ENCODE peak calls at places on chromosome 16, in eight cellular contexts. One of them, this sample, is unnamed.

GRCh38 chr16:23944381-23944780 is 108.6 kb downstream of the PRKCB start:
- DNase-seq in AG09309: no peak
- DNase-seq in lower leg skin: peak
- DNase-seq in foreskin fibroblast: no peak
- DNase-seq in tibial artery: no peak
- DNase-seq in cardiac muscle cell: no peak
- DNase-seq in astrocyte of the spinal cord: no peak
- DNase-seq in cardiac fibroblast: no peak
- DNase-seq in this sample: peak

GRCh38 chr16:89194340-89195311 is 5.7 kb downstream of the SLC22A31 start:
- DNase-seq in foreskin fibroblast: no peak
- DNase-seq in astrocyte of the spinal cord: no peak
- DNase-seq in AG09309: no peak
- DNase-seq in cardiac muscle cell: no peak
- DNase-seq in lower leg skin: no peak
- DNase-seq in cardiac fibroblast: no peak
- DNase-seq in tibial artery: no peak
- DNase-seq in this sample: no peak

GRCh38 chr16:80164881-80165280 is 375.9 kb upstream of the DYNLRB2 start:
- DNase-seq in cardiac muscle cell: no peak
- DNase-seq in cardiac fibroblast: no peak
- DNase-seq in astrocyte of the spinal cord: no peak
- DNase-seq in AG09309: no peak
- DNase-seq in foreskin fibroblast: peak
- DNase-seq in lower leg skin: no peak
- DNase-seq in tibial artery: no peak
- DNase-seq in this sample: no peak

GRCh38 chr16:10298416-10298815 is 87.4 kb upstream of the ATF7IP2 start:
- DNase-seq in lower leg skin: peak
- DNase-seq in tibial artery: no peak
- DNase-seq in astrocyte of the spinal cord: no peak
- DNase-seq in foreskin fibroblast: no peak
- DNase-seq in AG09309: no peak
- DNase-seq in cardiac fibroblast: no peak
- DNase-seq in cardiac muscle cell: no peak
- DNase-seq in this sample: no peak

GRCh38 chr16:23160082-23160481 is 10.8 kb upstream of the USP31 start:
- DNase-seq in tibial artery: no peak
- DNase-seq in cardiac fibroblast: no peak
- DNase-seq in AG09309: no peak
- DNase-seq in cardiac muscle cell: no peak
- DNase-seq in lower leg skin: no peak
- DNase-seq in foreskin fibroblast: no peak
- DNase-seq in astrocyte of the spinal cord: no peak
- DNase-seq in this sample: peak

GRCh38 chr16:3098459-3099394 is at the start of gene ZSCAN10:
- DNase-seq in cardiac fibroblast: no peak
- DNase-seq in cardiac muscle cell: no peak
- DNase-seq in lower leg skin: no peak
- DNase-seq in foreskin fibroblast: no peak
- DNase-seq in tibial artery: no peak
- DNase-seq in astrocyte of the spinal cord: no peak
- DNase-seq in AG09309: no peak
- DNase-seq in this sample: no peak

GRCh38 chr16:73265124-73265838 is 217.4 kb upstream of the ZFHX3 start:
- DNase-seq in lower leg skin: no peak
- DNase-seq in cardiac fibroblast: no peak
- DNase-seq in cardiac muscle cell: no peak
- DNase-seq in astrocyte of the spinal cord: no peak
- DNase-seq in foreskin fibroblast: no peak
- DNase-seq in AG09309: no peak
- DNase-seq in tibial artery: no peak
- DNase-seq in this sample: no peak

GRCh38 chr16:67542464-67542863 is 13.8 kb downstream of the RIPOR1 start:
- DNase-seq in astrocyte of the spinal cord: peak
- DNase-seq in tibial artery: no peak
- DNase-seq in AG09309: no peak
- DNase-seq in cardiac muscle cell: peak
- DNase-seq in cardiac fibroblast: peak
- DNase-seq in foreskin fibroblast: peak
- DNase-seq in lower leg skin: no peak
- DNase-seq in this sample: peak

GRCh38 chr16:72921106-72921505 is 126.8 kb downstream of the ZFHX3 start:
- DNase-seq in tibial artery: no peak
- DNase-seq in foreskin fibroblast: no peak
- DNase-seq in AG09309: no peak
- DNase-seq in cardiac muscle cell: no peak
- DNase-seq in cardiac fibroblast: no peak
- DNase-seq in lower leg skin: no peak
- DNase-seq in astrocyte of the spinal cord: no peak
- DNase-seq in this sample: no peak

GRCh38 chr16:81646561-81646960 is 132.5 kb upstream of the PLCG2 start:
- DNase-seq in AG09309: no peak
- DNase-seq in foreskin fibroblast: peak
- DNase-seq in cardiac fibroblast: no peak
- DNase-seq in tibial artery: no peak
- DNase-seq in cardiac muscle cell: no peak
- DNase-seq in astrocyte of the spinal cord: peak
- DNase-seq in lower leg skin: no peak
- DNase-seq in this sample: no peak

GRCh38 chr16:59567496-59567895 is 833.4 kb upstream of the GOT2 start:
- DNase-seq in tibial artery: no peak
- DNase-seq in AG09309: no peak
- DNase-seq in cardiac fibroblast: no peak
- DNase-seq in cardiac muscle cell: no peak
- DNase-seq in foreskin fibroblast: no peak
- DNase-seq in lower leg skin: no peak
- DNase-seq in astrocyte of the spinal cord: no peak
- DNase-seq in this sample: no peak

GRCh38 chr16:82535262-82535661 is 91.5 kb upstream of the CDH13 start:
- DNase-seq in astrocyte of the spinal cord: no peak
- DNase-seq in foreskin fibroblast: no peak
- DNase-seq in lower leg skin: no peak
- DNase-seq in AG09309: no peak
- DNase-seq in cardiac muscle cell: no peak
- DNase-seq in cardiac fibroblast: no peak
- DNase-seq in tibial artery: no peak
- DNase-seq in this sample: no peak

GRCh38 chr16:4785758-4786433 is 2.2 kb downstream of the SEPTIN12 start:
- DNase-seq in lower leg skin: no peak
- DNase-seq in AG09309: no peak
- DNase-seq in cardiac muscle cell: no peak
- DNase-seq in cardiac fibroblast: no peak
- DNase-seq in tibial artery: no peak
- DNase-seq in foreskin fibroblast: no peak
- DNase-seq in astrocyte of the spinal cord: no peak
- DNase-seq in this sample: no peak

GRCh38 chr16:4788489-4788889 is 344 bp upstream of the SEPTIN12 start:
- DNase-seq in cardiac fibroblast: no peak
- DNase-seq in tibial artery: no peak
- DNase-seq in cardiac muscle cell: no peak
- DNase-seq in foreskin fibroblast: no peak
- DNase-seq in AG09309: no peak
- DNase-seq in lower leg skin: no peak
- DNase-seq in astrocyte of the spinal cord: no peak
- DNase-seq in this sample: no peak

GRCh38 chr16:4788910-4789309 is 765 bp upstream of the SEPTIN12 start:
- DNase-seq in lower leg skin: no peak
- DNase-seq in tibial artery: no peak
- DNase-seq in astrocyte of the spinal cord: no peak
- DNase-seq in AG09309: no peak
- DNase-seq in cardiac fibroblast: no peak
- DNase-seq in cardiac muscle cell: no peak
- DNase-seq in foreskin fibroblast: no peak
- DNase-seq in this sample: no peak

GRCh38 chr16:4787068-4787467 is 1.1 kb downstream of the SEPTIN12 start:
- DNase-seq in tibial artery: no peak
- DNase-seq in AG09309: no peak
- DNase-seq in cardiac muscle cell: no peak
- DNase-seq in cardiac fibroblast: no peak
- DNase-seq in lower leg skin: no peak
- DNase-seq in astrocyte of the spinal cord: no peak
- DNase-seq in foreskin fibroblast: no peak
- DNase-seq in this sample: no peak

GRCh38 chr16:4787627-4788482 is at the start of gene SEPTIN12:
- DNase-seq in foreskin fibroblast: no peak
- DNase-seq in AG09309: no peak
- DNase-seq in cardiac fibroblast: no peak
- DNase-seq in astrocyte of the spinal cord: no peak
- DNase-seq in tibial artery: no peak
- DNase-seq in lower leg skin: no peak
- DNase-seq in cardiac muscle cell: no peak
- DNase-seq in this sample: no peak
- TF ChIP-seq CTCF in foreskin fibroblast: no peak
- TF ChIP-seq CTCF in AG09309: no peak
- TF ChIP-seq CTCF in cardiac fibroblast: no peak
- TF ChIP-seq CTCF in astrocyte of the spinal cord: no peak
- TF ChIP-seq CTCF in tibial artery: no peak
- TF ChIP-seq CTCF in lower leg skin: no peak
- TF ChIP-seq CTCF in cardiac muscle cell: no peak
- TF ChIP-seq CTCF in this sample: no peak

GRCh38 chr16:718922-719321 is 2.0 kb upstream of the ANTKMT start:
- DNase-seq in astrocyte of the spinal cord: no peak
- DNase-seq in cardiac fibroblast: no peak
- DNase-seq in tibial artery: no peak
- DNase-seq in AG09309: no peak
- DNase-seq in foreskin fibroblast: no peak
- DNase-seq in lower leg skin: no peak
- DNase-seq in cardiac muscle cell: no peak
- DNase-seq in this sample: no peak

GRCh38 chr16:721765-722481 is 977 bp downstream of the ANTKMT start:
- DNase-seq in cardiac fibroblast: no peak
- DNase-seq in AG09309: no peak
- DNase-seq in foreskin fibroblast: no peak
- DNase-seq in lower leg skin: no peak
- DNase-seq in tibial artery: no peak
- DNase-seq in cardiac muscle cell: no peak
- DNase-seq in astrocyte of the spinal cord: no peak
- DNase-seq in this sample: no peak

GRCh38 chr16:720990-721764 is at the start of gene ANTKMT:
- DNase-seq in tibial artery: peak
- DNase-seq in lower leg skin: peak
- DNase-seq in foreskin fibroblast: peak
- DNase-seq in cardiac fibroblast: peak
- DNase-seq in cardiac muscle cell: peak
- DNase-seq in AG09309: no peak
- DNase-seq in astrocyte of the spinal cord: peak
- DNase-seq in this sample: peak

GRCh38 chr16:719815-720506 is 985 bp upstream of the ANTKMT start:
- DNase-seq in tibial artery: no peak
- DNase-seq in lower leg skin: no peak
- DNase-seq in astrocyte of the spinal cord: no peak
- DNase-seq in foreskin fibroblast: peak
- DNase-seq in AG09309: no peak
- DNase-seq in cardiac muscle cell: no peak
- DNase-seq in cardiac fibroblast: no peak
- DNase-seq in this sample: no peak

GRCh38 chr16:720507-720989 is 398 bp upstream of the ANTKMT start:
- DNase-seq in cardiac fibroblast: peak
- DNase-seq in astrocyte of the spinal cord: peak
- DNase-seq in lower leg skin: no peak
- DNase-seq in cardiac muscle cell: peak
- DNase-seq in AG09309: no peak
- DNase-seq in foreskin fibroblast: peak
- DNase-seq in tibial artery: no peak
- DNase-seq in this sample: no peak
- TF ChIP-seq CTCF in cardiac fibroblast: no peak
- TF ChIP-seq CTCF in astrocyte of the spinal cord: peak
- TF ChIP-seq CTCF in lower leg skin: no peak
- TF ChIP-seq CTCF in cardiac muscle cell: peak
- TF ChIP-seq CTCF in AG09309: peak
- TF ChIP-seq CTCF in foreskin fibroblast: peak
- TF ChIP-seq CTCF in tibial artery: no peak
- TF ChIP-seq CTCF in this sample: no peak

GRCh38 chr16:78249056-78249455 is 149.6 kb downstream of the WWOX start:
- DNase-seq in astrocyte of the spinal cord: no peak
- DNase-seq in cardiac muscle cell: no peak
- DNase-seq in lower leg skin: no peak
- DNase-seq in cardiac fibroblast: no peak
- DNase-seq in tibial artery: no peak
- DNase-seq in foreskin fibroblast: no peak
- DNase-seq in AG09309: no peak
- DNase-seq in this sample: no peak
- TF ChIP-seq CTCF in astrocyte of the spinal cord: no peak
- TF ChIP-seq CTCF in cardiac muscle cell: no peak
- TF ChIP-seq CTCF in lower leg skin: no peak
- TF ChIP-seq CTCF in cardiac fibroblast: no peak
- TF ChIP-seq CTCF in tibial artery: no peak
- TF ChIP-seq CTCF in foreskin fibroblast: no peak
- TF ChIP-seq CTCF in AG09309: no peak
- TF ChIP-seq CTCF in this sample: peak

GRCh38 chr16:87380403-87380802 is 3.2 kb downstream of the FBXO31 start:
- DNase-seq in cardiac fibroblast: no peak
- DNase-seq in AG09309: no peak
- DNase-seq in foreskin fibroblast: no peak
- DNase-seq in tibial artery: no peak
- DNase-seq in lower leg skin: no peak
- DNase-seq in astrocyte of the spinal cord: no peak
- DNase-seq in cardiac muscle cell: no peak
- DNase-seq in this sample: no peak

GRCh38 chr16:87380875-87381274 is 2.7 kb downstream of the FBXO31 start:
- DNase-seq in tibial artery: no peak
- DNase-seq in AG09309: no peak
- DNase-seq in cardiac muscle cell: peak
- DNase-seq in lower leg skin: no peak
- DNase-seq in foreskin fibroblast: peak
- DNase-seq in astrocyte of the spinal cord: peak
- DNase-seq in cardiac fibroblast: peak
- DNase-seq in this sample: no peak

GRCh38 chr16:87384162-87384999 is 805 bp upstream of the FBXO31 start:
- DNase-seq in lower leg skin: no peak
- DNase-seq in astrocyte of the spinal cord: no peak
- DNase-seq in AG09309: no peak
- DNase-seq in tibial artery: peak
- DNase-seq in cardiac muscle cell: no peak
- DNase-seq in cardiac fibroblast: no peak
- DNase-seq in foreskin fibroblast: peak
- DNase-seq in this sample: peak

GRCh38 chr16:87382023-87382785 is 1.4 kb downstream of the FBXO31 start:
- DNase-seq in foreskin fibroblast: peak
- DNase-seq in cardiac muscle cell: no peak
- DNase-seq in cardiac fibroblast: no peak
- DNase-seq in AG09309: no peak
- DNase-seq in lower leg skin: no peak
- DNase-seq in tibial artery: no peak
- DNase-seq in astrocyte of the spinal cord: peak
- DNase-seq in this sample: no peak

DNA sequence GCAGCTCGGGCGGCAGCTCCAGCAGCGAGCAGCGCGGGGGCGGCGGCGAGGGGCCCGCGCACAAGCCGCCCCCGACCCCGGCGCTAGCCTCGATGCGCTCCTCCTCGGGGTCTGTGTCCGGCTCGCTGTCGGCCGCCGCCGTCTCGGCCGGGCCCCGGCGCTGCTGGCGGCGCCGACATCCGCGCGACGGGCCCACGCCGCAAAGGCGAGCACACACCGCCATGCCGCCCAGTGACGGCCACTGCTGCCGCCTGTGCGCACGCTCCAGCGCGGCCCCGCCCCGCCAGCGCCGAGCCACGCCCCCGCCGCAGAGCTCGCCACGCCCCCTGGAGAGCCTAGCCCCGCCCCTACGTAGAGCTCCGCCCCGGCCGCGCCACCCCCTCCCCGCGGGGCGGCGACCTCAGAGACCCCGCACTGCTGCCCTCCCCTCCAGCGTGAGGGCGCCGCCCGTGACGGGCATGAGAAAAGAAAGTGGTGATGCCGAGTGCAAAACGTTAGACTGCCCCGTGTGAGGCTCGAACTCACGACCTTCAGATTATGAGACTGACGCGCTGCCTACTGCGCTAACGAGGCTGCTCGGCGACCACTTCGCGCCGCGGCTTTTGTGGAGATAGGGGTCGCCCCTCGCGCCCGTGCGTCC is at the start of gene FBXO31:
- DNase-seq in astrocyte of the spinal cord: peak
- DNase-seq in lower leg skin: peak
- DNase-seq in cardiac fibroblast: peak
- DNase-seq in AG09309: peak
- DNase-seq in foreskin fibroblast: peak
- DNase-seq in cardiac muscle cell: peak
- DNase-seq in tibial artery: peak
- DNase-seq in this sample: peak
- TF ChIP-seq CTCF in astrocyte of the spinal cord: no peak
- TF ChIP-seq CTCF in lower leg skin: peak
- TF ChIP-seq CTCF in cardiac fibroblast: no peak
- TF ChIP-seq CTCF in AG09309: no peak
- TF ChIP-seq CTCF in foreskin fibroblast: no peak
- TF ChIP-seq CTCF in cardiac muscle cell: no peak
- TF ChIP-seq CTCF in tibial artery: no peak
- TF ChIP-seq CTCF in this sample: no peak